ENCODE peak calls at places on chromosomes 13 and 19, in five cellular contexts. One of them, this sample, is unnamed.

GRCh38 chr19:58398087-58398486 is 2.6 kb downstream of the RNF225 start:
- DNase-seq in RWPE1: no peak
- DNase-seq in Panc1: no peak
- DNase-seq in right lobe of liver: no peak
- DNase-seq in fibroblast of mammary gland: no peak
- DNase-seq in this sample: no peak

GRCh38 chr19:6802336-6803035 is 30.0 kb downstream of the VAV1 start:
- DNase-seq in right lobe of liver: peak
- DNase-seq in Panc1: no peak
- DNase-seq in RWPE1: no peak
- DNase-seq in fibroblast of mammary gland: no peak
- DNase-seq in this sample: no peak

GRCh38 chr13:111912453-111912866 is 154.5 kb upstream of the SOX1 start:
- DNase-seq in Panc1: no peak
- DNase-seq in right lobe of liver: no peak
- DNase-seq in RWPE1: no peak
- DNase-seq in fibroblast of mammary gland: no peak
- DNase-seq in this sample: no peak

GRCh38 chr19:45717983-45718650 is 12.6 kb downstream of the FBXO46 start:
- DNase-seq in right lobe of liver: no peak
- DNase-seq in fibroblast of mammary gland: peak
- DNase-seq in RWPE1: no peak
- DNase-seq in Panc1: no peak
- DNase-seq in this sample: no peak

GRCh38 chr13:48624016-48624415 is 29.7 kb upstream of the CYSLTR2 start:
- DNase-seq in Panc1: no peak
- DNase-seq in RWPE1: no peak
- DNase-seq in right lobe of liver: no peak
- DNase-seq in fibroblast of mammary gland: no peak
- DNase-seq in this sample: no peak

GRCh38 chr19:15126511-15126910 is 19.3 kb downstream of the SYDE1 start:
- DNase-seq in right lobe of liver: no peak
- DNase-seq in Panc1: no peak
- DNase-seq in fibroblast of mammary gland: no peak
- DNase-seq in RWPE1: no peak
- DNase-seq in this sample: no peak

GRCh38 chr19:55497777-55498176 is 9.5 kb downstream of the SSC5D start:
- DNase-seq in Panc1: no peak
- DNase-seq in right lobe of liver: no peak
- DNase-seq in RWPE1: no peak
- DNase-seq in fibroblast of mammary gland: no peak
- DNase-seq in this sample: no peak

GRCh38 chr19:1073956-1074511 is 7.1 kb downstream of the ARHGAP45 start:
- DNase-seq in fibroblast of mammary gland: no peak
- DNase-seq in Panc1: no peak
- DNase-seq in RWPE1: no peak
- DNase-seq in right lobe of liver: peak
- DNase-seq in this sample: no peak

GRCh38 chr19:55460670-55461258 is 678 bp downstream of the ISOC2 start:
- DNase-seq in fibroblast of mammary gland: peak
- DNase-seq in right lobe of liver: peak
- DNase-seq in Panc1: no peak
- DNase-seq in RWPE1: peak
- DNase-seq in this sample: no peak

GRCh38 chr19:5801796-5802616 is 2.9 kb upstream of the NRTN start:
- DNase-seq in right lobe of liver: no peak
- DNase-seq in RWPE1: no peak
- DNase-seq in fibroblast of mammary gland: peak
- DNase-seq in Panc1: no peak
- DNase-seq in this sample: no peak

GRCh38 chr19:58063712-58064111 is 4.6 kb downstream of the ZNF135 start:
- DNase-seq in Panc1: no peak
- DNase-seq in fibroblast of mammary gland: no peak
- DNase-seq in right lobe of liver: no peak
- DNase-seq in RWPE1: no peak
- DNase-seq in this sample: no peak

GRCh38 chr19:7720351-7720750 is 11.6 kb downstream of the CLEC4G start:
- DNase-seq in Panc1: no peak
- DNase-seq in fibroblast of mammary gland: no peak
- DNase-seq in RWPE1: no peak
- DNase-seq in right lobe of liver: no peak
- DNase-seq in this sample: no peak

GRCh38 chr13:30125422-30126073 is 181.8 kb downstream of the KATNAL1 start:
- DNase-seq in RWPE1: peak
- DNase-seq in Panc1: no peak
- DNase-seq in fibroblast of mammary gland: peak
- DNase-seq in right lobe of liver: no peak
- DNase-seq in this sample: peak

GRCh38 chr13:94199135-94199534 is 280.3 kb downstream of the DCT start:
- DNase-seq in RWPE1: no peak
- DNase-seq in fibroblast of mammary gland: no peak
- DNase-seq in right lobe of liver: no peak
- DNase-seq in Panc1: no peak
- DNase-seq in this sample: no peak

GRCh38 chr19:52943884-52944643 is 18.6 kb downstream of the ZNF816 start:
- DNase-seq in right lobe of liver: no peak
- DNase-seq in RWPE1: no peak
- DNase-seq in fibroblast of mammary gland: no peak
- DNase-seq in Panc1: no peak
- DNase-seq in this sample: no peak

GRCh38 chr13:52345048-52345447 is 60.9 kb downstream of the THSD1 start:
- DNase-seq in RWPE1: peak
- DNase-seq in fibroblast of mammary gland: peak
- DNase-seq in right lobe of liver: no peak
- DNase-seq in Panc1: no peak
- DNase-seq in this sample: peak

GRCh38 chr19:54339646-54340358 is 840 bp upstream of the LILRA4 start:
- DNase-seq in RWPE1: no peak
- DNase-seq in fibroblast of mammary gland: no peak
- DNase-seq in Panc1: no peak
- DNase-seq in right lobe of liver: no peak
- DNase-seq in this sample: no peak

GRCh38 chr19:49389406-49389805 is 1.4 kb downstream of the KASH5 start:
- DNase-seq in right lobe of liver: no peak
- DNase-seq in fibroblast of mammary gland: no peak
- DNase-seq in RWPE1: no peak
- DNase-seq in Panc1: no peak
- DNase-seq in this sample: no peak

GRCh38 chr19:17006579-17006978 is 20.0 kb downstream of the CPAMD8 start:
- DNase-seq in RWPE1: no peak
- DNase-seq in right lobe of liver: no peak
- DNase-seq in Panc1: no peak
- DNase-seq in fibroblast of mammary gland: no peak
- DNase-seq in this sample: no peak

GRCh38 chr13:86725105-86725504 is 925.9 kb upstream of the SLITRK6 start:
- DNase-seq in right lobe of liver: no peak
- DNase-seq in RWPE1: no peak
- DNase-seq in Panc1: no peak
- DNase-seq in fibroblast of mammary gland: no peak
- DNase-seq in this sample: no peak

GRCh38 chr13:65330691-65331090 is 1899.4 kb downstream of the PCDH9 start:
- DNase-seq in Panc1: no peak
- DNase-seq in right lobe of liver: no peak
- DNase-seq in fibroblast of mammary gland: no peak
- DNase-seq in RWPE1: no peak
- DNase-seq in this sample: no peak

GRCh38 chr19:33419763-33420080 is 46.2 kb downstream of the CEBPG start:
- DNase-seq in Panc1: no peak
- DNase-seq in right lobe of liver: no peak
- DNase-seq in fibroblast of mammary gland: no peak
- DNase-seq in RWPE1: no peak
- DNase-seq in this sample: no peak

GRCh38 chr13:40340368-40341085 is 325.9 kb downstream of the FOXO1 start:
- DNase-seq in RWPE1: no peak
- DNase-seq in right lobe of liver: peak
- DNase-seq in fibroblast of mammary gland: no peak
- DNase-seq in Panc1: no peak
- DNase-seq in this sample: no peak

GRCh38 chr13:73673931-73674330 is 460.3 kb downstream of the KLF12 start:
- DNase-seq in RWPE1: no peak
- DNase-seq in right lobe of liver: no peak
- DNase-seq in fibroblast of mammary gland: no peak
- DNase-seq in Panc1: no peak
- DNase-seq in this sample: no peak

GRCh38 chr19:47280183-47280797 is 5.6 kb downstream of the INAFM1 start:
- DNase-seq in fibroblast of mammary gland: peak
- DNase-seq in right lobe of liver: no peak
- DNase-seq in Panc1: no peak
- DNase-seq in RWPE1: no peak
- DNase-seq in this sample: no peak

GRCh38 chr19:14516746-14517438 is 1.3 kb downstream of the DNAJB1 start:
- DNase-seq in RWPE1: no peak
- DNase-seq in fibroblast of mammary gland: no peak
- DNase-seq in Panc1: no peak
- DNase-seq in right lobe of liver: peak
- DNase-seq in this sample: no peak

GRCh38 chr19:37537391-37537947 is 30.7 kb downstream of the ZNF793 start:
- DNase-seq in right lobe of liver: no peak
- DNase-seq in RWPE1: no peak
- DNase-seq in fibroblast of mammary gland: peak
- DNase-seq in Panc1: no peak
- DNase-seq in this sample: no peak

GRCh38 chr13:31807090-31807541 is 67.8 kb downstream of the RXFP2 start:
- DNase-seq in fibroblast of mammary gland: peak
- DNase-seq in Panc1: no peak
- DNase-seq in right lobe of liver: no peak
- DNase-seq in RWPE1: no peak
- DNase-seq in this sample: peak

GRCh38 chr19:18009412-18010066 is 1.6 kb downstream of the ARRDC2 start:
- DNase-seq in Panc1: no peak
- DNase-seq in RWPE1: no peak
- DNase-seq in fibroblast of mammary gland: peak
- DNase-seq in right lobe of liver: peak
- DNase-seq in this sample: no peak

GRCh38 chr13:32134991-32135390 is 103.4 kb downstream of the FRY start:
- DNase-seq in Panc1: no peak
- DNase-seq in fibroblast of mammary gland: no peak
- DNase-seq in RWPE1: no peak
- DNase-seq in right lobe of liver: no peak
- DNase-seq in this sample: no peak

GRCh38 chr13:106096661-106097092 is 438.8 kb downstream of the EFNB2 start:
- DNase-seq in RWPE1: peak
- DNase-seq in right lobe of liver: no peak
- DNase-seq in fibroblast of mammary gland: peak
- DNase-seq in Panc1: no peak
- DNase-seq in this sample: peak

GRCh38 chr19:33383722-33384292 is 10.3 kb downstream of the CEBPG start:
- DNase-seq in Panc1: no peak
- DNase-seq in right lobe of liver: no peak
- DNase-seq in RWPE1: no peak
- DNase-seq in fibroblast of mammary gland: no peak
- DNase-seq in this sample: no peak

GRCh38 chr19:1811942-1812425 is at the start of gene ATP8B3:
- DNase-seq in Panc1: no peak
- DNase-seq in right lobe of liver: no peak
- DNase-seq in RWPE1: peak
- DNase-seq in fibroblast of mammary gland: no peak
- DNase-seq in this sample: no peak

GRCh38 chr13:29131881-29132668 is 311.9 kb downstream of the MTUS2 start:
- DNase-seq in Panc1: no peak
- DNase-seq in fibroblast of mammary gland: no peak
- DNase-seq in right lobe of liver: peak
- DNase-seq in RWPE1: no peak
- DNase-seq in this sample: no peak

GRCh38 chr19:46132508-46133100 is 8.1 kb upstream of the IGFL3 start:
- DNase-seq in Panc1: no peak
- DNase-seq in right lobe of liver: no peak
- DNase-seq in fibroblast of mammary gland: no peak
- DNase-seq in RWPE1: no peak
- DNase-seq in this sample: no peak

GRCh38 chr13:31997641-31998040 is 33.9 kb upstream of the FRY start:
- DNase-seq in right lobe of liver: no peak
- DNase-seq in RWPE1: no peak
- DNase-seq in fibroblast of mammary gland: no peak
- DNase-seq in Panc1: no peak
- DNase-seq in this sample: no peak

GRCh38 chr13:99218545-99218944 is 17.9 kb downstream of the UBAC2 start:
- DNase-seq in RWPE1: no peak
- DNase-seq in right lobe of liver: peak
- DNase-seq in Panc1: no peak
- DNase-seq in fibroblast of mammary gland: no peak
- DNase-seq in this sample: no peak

GRCh38 chr13:40968416-40969000 is 50.6 kb downstream of the ELF1 start:
- DNase-seq in fibroblast of mammary gland: no peak
- DNase-seq in Panc1: no peak
- DNase-seq in RWPE1: no peak
- DNase-seq in right lobe of liver: no peak
- DNase-seq in this sample: no peak

GRCh38 chr19:28393574-28394336 is 819.2 kb downstream of the UQCRFS1 start:
- DNase-seq in fibroblast of mammary gland: peak
- DNase-seq in Panc1: no peak
- DNase-seq in right lobe of liver: no peak
- DNase-seq in RWPE1: no peak
- DNase-seq in this sample: no peak

This sample was measured in epithelial cell of prostate.